ENCODE peak calls at places on chromosome X, in six cellular contexts. U, N, Q, H, F and P are unnamed samples.
A peak's percentile ranks its signal among the peaks of the same experiment; 100 is the strongest.

GRCh38 chrX:20620301-20620700 is 353.6 kb upstream of the RPS6KA3 start:
- DNase-seq in U (no peak), N (no peak), F (no peak), Q (no peak), H (no peak), P (no peak)

GRCh38 chrX:68438575-68438974 is 5.3 kb upstream of the OPHN1 start:
- DNase-seq in N (no peak), U (no peak), F (no peak), H (no peak), Q (no peak), P (no peak)

GRCh38 chrX:86946569-86946968 is 571.0 kb upstream of the KLHL4 start:
- DNase-seq in U (no peak), N (peak; percentile 57), Q (peak; percentile 58), H (no peak), F (no peak), P (no peak)

GRCh38 chrX:39856472-39857121 is 241.2 kb downstream of the BCOR start:
- DNase-seq in Q (no peak), F (no peak), N (no peak), U (no peak), H (no peak), P (no peak)

GRCh38 chrX:149630681-149631292 is 805 bp downstream of the TMEM185A start:
- DNase-seq in N (no peak), F (no peak), U (no peak), H (no peak), Q (no peak), P (no peak)

GRCh38 chrX:29952016-29952415 is 263.3 kb upstream of the MAGEB2 start:
- DNase-seq in U (no peak), Q (no peak), F (no peak), N (no peak), H (no peak), P (no peak)

GRCh38 chrX:104432321-104432720 is 133.7 kb upstream of the IL1RAPL2 start:
- DNase-seq in U (no peak), Q (no peak), F (no peak), N (no peak), H (no peak), P (no peak)

GRCh38 chrX:72712094-72712755 is 1.9 kb downstream of the PHKA1 start:
- DNase-seq in U (no peak), H (no peak), Q (no peak), N (peak; percentile 66), F (no peak), P (no peak)

GRCh38 chrX:37813570-37813969 is 33.7 kb downstream of the CYBB start:
- DNase-seq in U (no peak), N (no peak), Q (no peak), H (no peak), F (no peak), P (no peak)

GRCh38 chrX:10254746-10255145 is 98.0 kb downstream of the CLCN4 start:
- DNase-seq in Q (peak; percentile 1), U (no peak), H (no peak), F (no peak), N (no peak), P (no peak)

GRCh38 chrX:115023139-115023538 is 5.7 kb upstream of the IL13RA2 start:
- DNase-seq in U (no peak), F (no peak), Q (no peak), H (no peak), N (no peak), P (no peak)

GRCh38 chrX:124829930-124830329 is 483.6 kb downstream of the SH2D1A start:
- DNase-seq in N (no peak), F (no peak), U (no peak), H (no peak), Q (no peak), P (no peak)

GRCh38 chrX:130896816-130897508 is 6.0 kb downstream of the ENOX2 start:
- DNase-seq in U (no peak), N (no peak), Q (no peak), H (no peak), F (no peak), P (no peak)

GRCh38 chrX:94041881-94042280 is 367.9 kb downstream of the FAM133A start:
- DNase-seq in F (no peak), H (no peak), Q (no peak), N (no peak), U (no peak), P (no peak)

GRCh38 chrX:132023896-132024386 is 839 bp downstream of the STK26 start:
- DNase-seq in N (peak; percentile 35), F (peak; percentile 69), Q (peak; percentile 60), H (peak; percentile 53), U (peak; percentile 36), P (no peak)

GRCh38 chrX:77493677-77494553 is 46.7 kb downstream of the FGF16 start:
- DNase-seq in U (no peak), Q (peak; percentile 65), N (no peak), H (no peak), F (no peak), P (no peak)

GRCh38 chrX:139429913-139430312 is 100.6 kb upstream of the F9 start:
- DNase-seq in N (no peak), U (no peak), H (no peak), Q (peak; percentile 46), F (no peak), P (no peak)

GRCh38 chrX:115561605-115562491 is 874 bp downstream of the PLS3 start:
- DNase-seq in F (peak; percentile 51), N (no peak), Q (peak; percentile 41), H (peak; percentile 66), U (peak; percentile 74), P (peak; percentile 72)

GRCh38 chrX:68292471-68292870 is 140.8 kb downstream of the OPHN1 start:
- DNase-seq in U (no peak), F (no peak), N (no peak), Q (no peak), H (no peak), P (no peak)

GRCh38 chrX:31237189-31237588 is 165.3 kb upstream of the FTHL17 start:
- DNase-seq in U (no peak), H (no peak), F (no peak), N (no peak), Q (no peak), P (no peak)

GRCh38 chrX:77223046-77223445 is 224.1 kb upstream of the FGF16 start:
- DNase-seq in F (no peak), N (no peak), Q (no peak), H (no peak), U (no peak), P (no peak)

GRCh38 chrX:35115205-35115604 is 172.6 kb downstream of the FAM47B start:
- DNase-seq in N (no peak), F (no peak), U (no peak), H (no peak), Q (no peak), P (no peak)

GRCh38 chrX:100413231-100413630 is 3.2 kb upstream of the PCDH19 start:
- DNase-seq in Q (peak; percentile 80), H (no peak), F (no peak), N (peak; percentile 68), U (no peak), P (no peak)

GRCh38 chrX:15204130-15204751 is 65.6 kb downstream of the ASB9 start:
- DNase-seq in Q (no peak), N (peak; percentile 18), U (no peak), F (no peak), H (no peak), P (no peak)

GRCh38 chrX:21655901-21656586 is 2.1 kb downstream of the KLHL34 start:
- DNase-seq in N (no peak), U (peak; percentile 56), H (no peak), Q (peak; percentile 30), F (peak; percentile 43), P (no peak)

GRCh38 chrX:12007881-12008280 is 130.4 kb upstream of the FRMPD4 start:
- DNase-seq in H (no peak), N (no peak), Q (no peak), F (no peak), U (no peak), P (no peak)

GRCh38 chrX:136028383-136028984 is 43.2 kb downstream of the SLC9A6 start:
- DNase-seq in F (no peak), Q (peak; percentile 47), H (no peak), N (peak; percentile 73), U (no peak), P (no peak)

GRCh38 chrX:129158505-129158904 is 364.8 kb downstream of the SMARCA1 start:
- DNase-seq in F (no peak), H (no peak), U (no peak), N (no peak), Q (peak; percentile 13), P (no peak)

GRCh38 chrX:69032601-69033000 is 132.7 kb downstream of the PJA1 start:
- DNase-seq in Q (no peak), U (no peak), H (no peak), F (no peak), N (no peak), P (no peak)

DNA sequence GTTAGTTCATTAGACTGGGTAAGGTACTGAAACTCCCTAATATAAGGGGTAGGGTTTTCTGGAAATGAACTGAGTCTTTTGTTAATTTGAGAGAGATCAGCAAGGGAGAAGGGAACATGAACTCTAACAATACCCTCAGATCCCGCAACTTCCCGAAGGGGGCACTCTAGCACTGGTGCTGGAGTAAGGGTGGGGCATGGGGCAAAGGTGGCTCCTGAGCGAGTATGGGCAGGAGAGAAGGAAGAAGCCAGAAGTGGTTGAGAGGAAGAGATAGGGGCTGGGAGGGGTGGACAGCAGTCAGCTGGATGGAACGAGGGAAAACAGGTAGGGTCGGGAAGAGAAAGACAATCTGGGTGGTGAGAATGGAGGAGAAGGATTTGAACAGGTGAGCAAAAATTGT is 183.2 kb upstream of the MAGEE2 start:
- DNase-seq in Q (peak; percentile 39), H (no peak), N (no peak), U (no peak), F (no peak), P (no peak)
- TF ChIP-seq CTCF in Q (peak; percentile 61), H (no peak), N (no peak), U (no peak), F (no peak), P (no peak)

GRCh38 chrX:109795682-109796081 is 62.6 kb upstream of the ACSL4 start:
- DNase-seq in Q (no peak), U (no peak), F (no peak), H (no peak), N (no peak), P (no peak)
- H3K4me3 ChIP-seq in Q (no peak overlapping the region), U (no peak overlapping the region), F (no peak overlapping the region), H (no peak overlapping the region), N (no peak overlapping the region), P (no peak overlapping the region)

DNA sequence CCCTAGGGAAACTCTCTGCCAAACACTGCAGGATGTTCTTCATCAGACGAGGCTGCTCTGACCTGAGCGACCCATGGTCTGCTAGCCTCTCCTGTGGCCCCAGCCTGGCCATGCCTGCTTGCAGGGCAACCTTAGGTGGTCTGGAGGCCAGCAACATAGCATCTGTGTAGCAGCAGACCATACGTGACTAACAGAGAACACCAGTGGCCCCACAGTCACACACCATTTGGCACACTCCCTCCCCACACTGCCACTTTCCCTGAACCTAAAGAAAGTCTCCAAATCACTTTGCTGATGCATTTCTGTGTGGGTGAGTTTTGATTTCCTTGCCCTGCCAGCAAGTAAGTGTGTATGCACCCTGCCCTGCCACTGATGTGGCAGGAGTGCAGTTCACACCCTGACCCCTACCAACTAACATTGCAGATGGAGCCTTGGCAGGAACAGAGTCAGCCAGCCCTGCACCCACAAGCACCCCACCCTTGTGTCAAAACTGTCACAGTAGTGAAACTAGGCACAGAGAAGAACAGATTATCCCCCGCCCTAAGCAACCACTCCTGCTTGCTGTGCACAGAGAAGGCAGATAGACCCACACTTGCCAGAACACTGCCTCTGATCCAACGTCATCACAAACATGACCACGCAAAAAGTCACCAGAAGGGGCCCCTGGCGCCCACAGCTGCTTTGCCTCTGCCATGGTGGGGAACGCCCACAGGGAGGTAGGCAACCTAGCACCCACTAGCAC is 249.1 kb downstream of the SPIN4 start:
- DNase-seq in F (no peak), Q (no peak), U (no peak), N (no peak), H (no peak), P (no peak)
- TF ChIP-seq CTCF in F (no peak), Q (no peak), U (no peak), N (no peak), H (no peak), P (no peak)

GRCh38 chrX:145816607-145817298 is 876 bp upstream of the SLITRK2 start:
- DNase-seq in N (no peak), F (no peak), Q (no peak), U (no peak), H (no peak), P (no peak)
- H3K4me3 ChIP-seq in N (no peak overlapping the region), F (no peak overlapping the region), Q (peak overlapping the region; percentile 59), U (no peak overlapping the region), H (no peak overlapping the region), P (no peak overlapping the region)